ENCODE peak calls at places on chromosomes 12 and 14, in four cellular contexts. C is body of pancreas, O is Peyer's patch, A is psoas muscle. I is an unnamed sample.
A peak's percentile ranks its signal among the peaks of the same experiment; 100 is the strongest.

GRCh38 chr12:34106172-34106571 is 83.9 kb downstream of the ALG10 start:
- DNase-seq in C (no peak), O (no peak), A (no peak), I (no peak)

GRCh38 chr14:44112774-44113460 is 394.2 kb downstream of the FSCB start:
- DNase-seq in C (no peak), O (no peak), A (no peak), I (no peak)

GRCh38 chr12:123912415-123913385 is 59.9 kb downstream of the CCDC92 start:
- DNase-seq in C (no peak), O (no peak), A (no peak), I (peak; percentile 55)

GRCh38 chr12:104355630-104356029 is 52.1 kb downstream of the EID3 start:
- DNase-seq in C (no peak), O (no peak), A (no peak), I (no peak)

GRCh38 chr14:105398726-105399440 is 545 bp downstream of the TEX22 start:
- DNase-seq in C (no peak), O (no peak), A (no peak), I (peak; percentile 20)

GRCh38 chr12:111799758-111800157 is 33.0 kb downstream of the ALDH2 start:
- DNase-seq in C (no peak), O (no peak), A (no peak), I (no peak)

GRCh38 chr12:101859664-101860607 is 17.4 kb upstream of the DRAM1 start:
- DNase-seq in C (no peak), O (no peak), A (no peak), I (no peak)

GRCh38 chr14:49769171-49769570 is 1.2 kb downstream of the KLHDC2 start:
- DNase-seq in C (no peak), O (no peak), A (no peak), I (no peak)

GRCh38 chr12:13210022-13210539 is 13.6 kb downstream of the EMP1 start:
- DNase-seq in C (no peak), O (no peak), A (no peak), I (no peak)

GRCh38 chr12:126418357-126418756 is 1353.1 kb downstream of the AACS start:
- DNase-seq in C (no peak), O (no peak), A (no peak), I (no peak)

GRCh38 chr14:81165188-81165587 is 55.6 kb downstream of the GTF2A1 start:
- DNase-seq in C (no peak), O (no peak), A (no peak), I (peak; percentile 29)

GRCh38 chr12:82357340-82357739 is 847 bp downstream of the CCDC59 start:
- DNase-seq in C (no peak), O (no peak), A (no peak), I (no peak)

GRCh38 chr12:67386869-67387570 is 117.9 kb downstream of the CAND1 start:
- DNase-seq in C (no peak), O (no peak), A (no peak), I (no peak)

GRCh38 chr12:108253540-108253939 is 85.6 kb downstream of the CMKLR1 start:
- DNase-seq in C (no peak), O (no peak), A (no peak), I (no peak)

GRCh38 chr14:84825481-84825880 is 704.5 kb upstream of the FLRT2 start:
- DNase-seq in C (no peak), O (no peak), A (no peak), I (no peak)

GRCh38 chr12:97650242-97650641 is 187.6 kb downstream of the RMST start:
- DNase-seq in C (no peak), O (no peak), A (no peak), I (no peak)

GRCh38 chr12:64729909-64730584 is 29.2 kb downstream of the GNS start:
- DNase-seq in C (no peak), O (no peak), A (no peak), I (no peak)

GRCh38 chr14:33081259-33081658 is 142.6 kb downstream of the NPAS3 start:
- DNase-seq in C (no peak), O (no peak), A (no peak), I (no peak)

GRCh38 chr14:100299238-100299560 is 7.0 kb downstream of the SLC25A29 start:
- DNase-seq in C (no peak), O (no peak), A (no peak), I (no peak)

GRCh38 chr14:103028772-103029171 is 28.6 kb downstream of the CDC42BPB start:
- DNase-seq in C (no peak), O (no peak), A (no peak), I (no peak)

GRCh38 chr12:40325349-40325960 is 100.7 kb downstream of the LRRK2 start:
- DNase-seq in C (no peak), O (no peak), A (no peak), I (peak; percentile 4)

GRCh38 chr14:94483071-94483451 is 7.1 kb upstream of the SERPINA9 start:
- DNase-seq in C (no peak), O (no peak), A (no peak), I (no peak)

GRCh38 chr14:102472815-102473158 is 36.8 kb downstream of the ANKRD9 start:
- DNase-seq in C (no peak), O (peak; percentile 48), A (no peak), I (no peak)

GRCh38 chr14:56844603-56845002 is 34.3 kb upstream of the OTX2 start:
- DNase-seq in C (no peak), O (no peak), A (no peak), I (no peak)

GRCh38 chr14:60970146-60970545 is 10.7 kb downstream of the TRMT5 start:
- DNase-seq in C (no peak), O (no peak), A (no peak), I (no peak)

GRCh38 chr14:50677527-50678063 is 9.5 kb upstream of the SAV1 start:
- DNase-seq in C (no peak), O (no peak), A (no peak), I (no peak)

GRCh38 chr14:32329690-32330290 is 692 bp downstream of the AKAP6 start:
- DNase-seq in C (no peak), O (no peak), A (no peak), I (no peak)

GRCh38 chr12:32034045-32034444 is 72.6 kb upstream of the BICD1 start:
- DNase-seq in C (no peak), O (no peak), A (no peak), I (peak; percentile 74)

DNA sequence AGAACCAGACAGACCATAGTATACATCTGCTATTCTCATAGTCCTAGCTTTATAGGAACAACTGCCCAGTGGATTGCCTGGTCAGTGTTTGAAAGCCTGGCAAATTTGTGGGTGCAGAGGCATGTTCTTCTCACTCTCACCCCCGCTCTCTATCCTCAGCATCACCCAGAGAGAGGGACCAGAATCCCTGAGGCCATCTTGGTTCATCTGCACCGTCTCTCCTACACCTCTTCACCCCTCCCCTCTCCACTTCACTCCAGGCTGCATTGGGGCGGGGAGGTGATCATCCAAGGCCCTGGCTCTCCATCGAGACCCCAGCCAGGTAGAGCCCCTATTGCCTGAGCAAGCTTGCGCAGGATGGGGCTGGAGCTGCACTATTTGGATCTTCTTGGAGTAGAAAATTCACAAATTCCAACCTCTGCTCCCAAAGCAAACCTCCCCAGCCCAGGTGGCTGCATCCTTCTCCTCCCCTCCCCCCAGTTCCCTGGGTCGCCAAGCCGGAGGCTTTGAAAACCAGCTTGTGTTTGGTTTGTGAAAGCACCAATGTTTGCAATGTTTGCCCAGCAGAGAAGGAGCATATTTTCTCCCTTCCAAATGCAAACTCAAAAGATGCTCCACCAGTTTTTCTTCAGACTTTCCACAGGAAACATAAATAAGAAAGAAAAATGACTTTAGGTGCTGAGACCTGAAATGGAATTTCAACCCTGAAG is 18.6 kb upstream of the COL2A1 start:
- DNase-seq in C (no peak), O (no peak), A (no peak), I (no peak)
- H3K36me3 ChIP-seq in C (no peaks in the 10 kb centered on the region), O (no peaks in the 10 kb centered on the region), A (no peaks in the 10 kb centered on the region), I (no peaks in the 10 kb centered on the region)

GRCh38 chr12:53191096-53191884 is 10.6 kb upstream of the CSAD start:
- DNase-seq in C (no peak), O (no peak), A (no peak), I (no peak)
- H3K27ac ChIP-seq in C (no peak overlapping the region), O (no peak overlapping the region), A (no peak overlapping the region), I (no peak overlapping the region)

DNA sequence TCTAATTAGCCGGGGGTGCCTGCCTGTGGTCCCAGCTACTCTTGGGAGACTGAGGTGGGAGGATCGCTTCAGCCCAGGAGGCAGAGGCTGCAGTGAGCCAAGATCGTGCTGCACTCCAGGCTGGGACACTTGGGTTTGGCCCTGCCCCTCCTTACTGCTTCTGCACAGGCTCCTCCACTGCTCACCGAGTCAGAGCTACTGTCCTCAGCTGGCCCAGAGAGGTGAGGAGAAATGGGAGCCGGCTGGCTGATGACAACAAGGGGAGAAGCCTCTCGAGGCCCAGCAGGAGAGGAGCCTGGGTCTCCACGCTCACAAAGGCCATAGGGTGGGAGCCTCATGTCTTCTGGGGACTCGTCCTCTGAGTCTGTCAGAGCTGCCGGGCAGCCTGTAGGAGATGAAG is 13.7 kb downstream of the CALCOCO1 start:
- DNase-seq in C (no peak), O (no peak), A (no peak), I (no peak)
- H3K36me3 ChIP-seq in C (peaks cover 11% of the 10 kb centered on the region), O (peaks cover 68% of the 10 kb centered on the region), A (peaks cover 9% of the 10 kb centered on the region), I (peaks cover 5% of the 10 kb centered on the region)

GRCh38 chr12:45232146-45232731 is 16.3 kb downstream of the ANO6 start:
- DNase-seq in C (no peak), O (no peak), A (no peak), I (no peak)

GRCh38 chr12:45231515-45232145 is 15.7 kb downstream of the ANO6 start:
- DNase-seq in C (no peak), O (no peak), A (no peak), I (no peak)

GRCh38 chr12:45234134-45234865 is 18.4 kb downstream of the ANO6 start:
- DNase-seq in C (no peak), O (no peak), A (peak; percentile 38), I (peak; percentile 21)

GRCh38 chr12:45232771-45233372 is 17.0 kb downstream of the ANO6 start:
- DNase-seq in C (peak; percentile 26), O (no peak), A (peak; percentile 37), I (peak; percentile 71)

GRCh38 chr12:45235087-45236025 is 19.5 kb downstream of the ANO6 start:
- DNase-seq in C (peak; percentile 58), O (no peak), A (peak; percentile 47), I (peak; percentile 45)
- H3K27ac ChIP-seq in C (peak overlapping the region; percentile 87), O (peak overlapping the region; percentile 54), A (peak overlapping the region; percentile 98), I (peak overlapping the region; percentile 48)

DNA sequence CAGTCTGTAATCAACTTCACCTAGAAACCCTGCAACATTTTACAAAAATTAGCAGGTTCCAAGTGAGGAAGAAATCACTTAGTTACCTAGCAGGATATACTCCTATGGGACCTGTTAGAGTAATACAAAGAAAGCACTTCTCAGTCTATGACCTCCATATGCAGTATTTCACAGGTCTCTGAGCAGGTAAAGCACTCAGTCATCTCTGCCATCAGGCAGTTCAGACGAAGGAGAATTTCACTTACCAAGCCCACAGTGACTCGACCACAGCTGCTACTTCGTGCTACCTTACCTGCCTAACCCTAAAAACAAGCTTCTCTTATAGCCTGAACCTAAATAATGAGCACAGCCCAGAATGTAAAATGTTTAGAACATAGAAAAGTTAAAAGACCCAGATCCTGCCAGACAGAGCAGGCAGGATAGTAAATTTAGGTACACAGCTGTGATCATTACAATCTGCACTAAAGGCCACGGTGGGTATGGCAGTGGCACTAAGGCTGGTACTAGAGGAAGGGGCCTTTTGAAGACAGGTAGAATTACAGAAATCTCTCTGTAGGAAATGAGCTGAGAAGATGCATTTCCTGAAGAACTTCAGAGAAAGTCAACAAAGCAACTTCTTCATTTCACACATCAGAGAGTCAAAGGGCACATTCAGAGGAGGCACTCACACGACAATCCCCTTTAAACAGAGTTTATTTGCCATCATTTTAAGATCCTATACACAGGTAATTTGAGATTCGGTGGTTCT is 35.7 kb downstream of the DCAF5 start:
- DNase-seq in C (no peak), O (no peak), A (no peak), I (no peak)
- H3K36me3 ChIP-seq in C (no peaks in the 10 kb centered on the region), O (peaks cover 67% of the 10 kb centered on the region), A (no peaks in the 10 kb centered on the region), I (peaks cover 29% of the 10 kb centered on the region)

GRCh38 chr14:87489196-87489819 is 503.7 kb downstream of the GALC start:
- DNase-seq in C (no peak), O (no peak), A (no peak), I (no peak)
- H3K27ac ChIP-seq in C (no peak overlapping the region), O (no peak overlapping the region), A (no peak overlapping the region), I (no peak overlapping the region)